ENCODE peak calls at places on chromosome 11, in nine cellular contexts. X is Calu3; H is ecto neural progenitor cell; G is stimulated activated CD4-positive, alpha-beta T cell treated with anti-CD3 and anti-CD28 coated beads, Interleukin-4, amount 100 ng/mL, for 48 hours; S is anterior cingulate cortex; F is stimulated activated effector memory CD8-positive, alpha-beta T cell treated with anti-CD3 and anti-CD28 coated beads, Interleukin-12 subunit alpha, Interleukin-12 subunit beta, amount 100 ng/mL, for 72 hours; K is uterus; O is HEK293T; U is activated T-helper 9 cell treated with anti-CD3 and anti-CD28 coated beads, Interleukin-2, amount 50 U/mL, for 16 hours. P is an unnamed sample.

GRCh38 chr11:116649268-116649667 is 123.5 kb downstream of the BUD13 start:
- DNase-seq in O (no peak), K (no peak), U (no peak), G (no peak), F (no peak), H (peak), S (no peak), X (no peak), P (no peak)

GRCh38 chr11:36818410-36818809 is 220.4 kb upstream of the RAG2 start:
- DNase-seq in H (no peak), U (no peak), S (no peak), G (no peak), X (peak), F (no peak), K (no peak), O (peak), P (no peak)

GRCh38 chr11:104653011-104653806 is 245.1 kb downstream of the CASP12 start:
- DNase-seq in S (no peak), F (peak), H (no peak), G (no peak), K (no peak), U (no peak), O (no peak), X (no peak), P (no peak)

GRCh38 chr11:3615998-3616397 is 25.8 kb downstream of the ART5 start:
- DNase-seq in O (no peak), K (no peak), X (no peak), G (no peak), H (no peak), S (no peak), U (no peak), F (no peak), P (no peak)

GRCh38 chr11:86021390-86021789 is 47.5 kb downstream of the PICALM start:
- DNase-seq in H (no peak), X (no peak), O (no peak), K (no peak), G (no peak), F (no peak), S (no peak), U (no peak), P (no peak)

GRCh38 chr11:78365381-78365792 is 52.2 kb downstream of the GAB2 start:
- DNase-seq in U (no peak), S (no peak), X (peak), F (no peak), O (no peak), H (peak), K (no peak), G (no peak), P (no peak)

GRCh38 chr11:130675456-130675855 is 227.0 kb downstream of the ADAMTS15 start:
- DNase-seq in G (no peak), K (peak), U (no peak), F (no peak), H (no peak), O (no peak), X (no peak), S (no peak), P (peak)

GRCh38 chr11:96388891-96389603 is 665 bp downstream of the CCDC82 start:
- DNase-seq in F (no peak), O (peak), S (peak), K (no peak), G (no peak), U (no peak), H (no peak), X (no peak), P (no peak)

GRCh38 chr11:90747057-90747456 is 524.2 kb upstream of the CHORDC1 start:
- DNase-seq in F (no peak), K (no peak), H (no peak), U (no peak), S (no peak), X (no peak), G (no peak), O (no peak), P (no peak)

GRCh38 chr11:13701506-13701905 is 33.0 kb downstream of the FAR1 start:
- DNase-seq in O (no peak), G (no peak), U (no peak), H (no peak), K (no peak), X (no peak), S (no peak), F (no peak), P (no peak)